ENCODE peak calls at places on chromosomes 1 and 21, in nine cellular contexts. O is ecto neural progenitor cell; J is aorta; D is activated T-helper 1 cell treated with Interleukin-2 at 50 U/mL for 16 hours; X is activated CD4-positive, alpha-beta T cell treated with anti-CD3 and anti-CD28 coated beads, Interleukin-2, amount 50 U/mL, for 1 hour; W is midbrain; T is SW480; R is ELF-1; K is fibroblast of the conjunctiva. E is an unnamed sample.

GRCh38 chr21:41024341-41025056 is 143.5 kb upstream of the BACE2 start:
- DNase-seq in O (no peak), J (no peak), D (no peak), X (no peak), W (no peak), T (no peak), R (peak), K (no peak), E (no peak)

GRCh38 chr1:110152133-110152785 is 2.0 kb downstream of the SLC6A17 start:
- DNase-seq in O (no peak), J (no peak), D (no peak), X (no peak), W (no peak), T (peak), R (no peak), K (no peak), E (no peak)

GRCh38 chr1:111834956-111835355 is 79.3 kb downstream of the DDX20 start:
- DNase-seq in O (no peak), J (no peak), D (no peak), X (no peak), W (no peak), T (no peak), R (no peak), K (no peak), E (no peak)

GRCh38 chr1:33341190-33341589 is 20.3 kb upstream of the A3GALT2 start:
- DNase-seq in O (no peak), J (no peak), D (no peak), X (no peak), W (no peak), T (no peak), R (no peak), K (no peak), E (no peak)

GRCh38 chr1:244603498-244603897 is 49.4 kb upstream of the DESI2 start:
- DNase-seq in O (no peak), J (no peak), D (no peak), X (no peak), W (peak), T (peak), R (no peak), K (no peak), E (no peak)

GRCh38 chr1:244361764-244362473 is 89.8 kb downstream of the ADSS2 start:
- DNase-seq in O (no peak), J (no peak), D (no peak), X (no peak), W (peak), T (peak), R (peak), K (peak), E (no peak)

GRCh38 chr1:26959722-26960624 is at the start of gene KDF1:
- DNase-seq in O (peak), J (no peak), D (peak), X (peak), W (no peak), T (peak), R (peak), K (no peak), E (no peak)

GRCh38 chr1:228087771-228088251 is 5.3 kb downstream of the ARF1 start:
- DNase-seq in O (no peak), J (peak), D (no peak), X (no peak), W (no peak), T (no peak), R (no peak), K (no peak), E (no peak)

GRCh38 chr1:228837817-228838716 is 102.8 kb downstream of the RHOU start:
- DNase-seq in O (peak), J (peak), D (no peak), X (no peak), W (no peak), T (peak), R (peak), K (peak), E (peak)

GRCh38 chr1:210467440-210468040 is 138.8 kb downstream of the HHAT start:
- DNase-seq in O (no peak), J (no peak), D (no peak), X (no peak), W (no peak), T (no peak), R (no peak), K (no peak), E (no peak)

GRCh38 chr1:87399264-87399663 is 70.6 kb downstream of the LMO4 start:
- DNase-seq in O (no peak), J (no peak), D (no peak), X (no peak), W (no peak), T (peak), R (no peak), K (no peak), E (no peak)

GRCh38 chr1:7515175-7515574 is 255.9 kb upstream of the VAMP3 start:
- DNase-seq in O (no peak), J (no peak), D (no peak), X (no peak), W (no peak), T (no peak), R (no peak), K (no peak), E (no peak)

GRCh38 chr1:209883341-209883971 is 54.6 kb upstream of the SYT14 start:
- DNase-seq in O (no peak), J (no peak), D (no peak), X (no peak), W (peak), T (no peak), R (no peak), K (no peak), E (no peak)

GRCh38 chr1:213327318-213327667 is 276.3 kb downstream of the RPS6KC1 start:
- DNase-seq in O (no peak), J (peak), D (no peak), X (no peak), W (no peak), T (peak), R (peak), K (peak), E (no peak)

GRCh38 chr1:224287714-224288113 is 42.3 kb downstream of the NVL start:
- DNase-seq in O (peak), J (no peak), D (no peak), X (no peak), W (peak), T (no peak), R (no peak), K (no peak), E (no peak)

GRCh38 chr1:154833841-154834240 is 36.2 kb downstream of the KCNN3 start:
- DNase-seq in O (no peak), J (no peak), D (no peak), X (no peak), W (no peak), T (no peak), R (no peak), K (no peak), E (no peak)

GRCh38 chr1:109131800-109132199 is 17.9 kb downstream of the ELAPOR1 start:
- DNase-seq in O (no peak), J (no peak), D (no peak), X (no peak), W (no peak), T (no peak), R (no peak), K (no peak), E (no peak)

GRCh38 chr1:183089025-183089639 is 65.9 kb downstream of the LAMC1 start:
- DNase-seq in O (no peak), J (no peak), D (no peak), X (no peak), W (no peak), T (peak), R (no peak), K (no peak), E (peak)

GRCh38 chr1:154758346-154758745 is 111.7 kb downstream of the KCNN3 start:
- DNase-seq in O (no peak), J (no peak), D (no peak), X (no peak), W (no peak), T (no peak), R (no peak), K (no peak), E (no peak)

GRCh38 chr1:55235722-55236121 is 20.6 kb upstream of the USP24 start:
- DNase-seq in O (no peak), J (no peak), D (no peak), X (no peak), W (no peak), T (peak), R (no peak), K (no peak), E (no peak)

GRCh38 chr1:2290595-2291510 is 62.7 kb downstream of the SKI start:
- DNase-seq in O (no peak), J (peak), D (peak), X (peak), W (peak), T (no peak), R (peak), K (peak), E (no peak)

GRCh38 chr21:18759751-18760161 is 356.2 kb upstream of the TMPRSS15 start:
- DNase-seq in O (no peak), J (no peak), D (no peak), X (no peak), W (no peak), T (no peak), R (no peak), K (no peak), E (no peak)

GRCh38 chr21:19683492-19683891 is 1279.9 kb upstream of the TMPRSS15 start:
- DNase-seq in O (no peak), J (no peak), D (no peak), X (no peak), W (no peak), T (no peak), R (no peak), K (no peak), E (no peak)

GRCh38 chr1:241532173-241532553 is at the start of gene KMO:
- DNase-seq in O (no peak), J (no peak), D (no peak), X (no peak), W (no peak), T (no peak), R (no peak), K (no peak), E (no peak)

E was measured in HuH-7.5.